ENCODE peak calls at places on chromosome 21, in five cellular contexts. One of them, this sample, is unnamed.
A peak's percentile ranks its signal among the peaks of the same experiment; 100 is the strongest.

GRCh38 chr21:26067836-26068401 is 102.7 kb downstream of the APP start:
- DNase-seq in astrocyte of the spinal cord: no peak
- DNase-seq in tibial nerve: no peak
- DNase-seq in BJ: no peak
- DNase-seq in A549: no peak
- DNase-seq in this sample: no peak

GRCh38 chr21:45894107-45894810 is 87.3 kb upstream of the COL6A1 start:
- DNase-seq in astrocyte of the spinal cord: peak; percentile 73
- DNase-seq in tibial nerve: no peak
- DNase-seq in BJ: peak; percentile 26
- DNase-seq in A549: no peak
- DNase-seq in this sample: no peak

GRCh38 chr21:41722052-41723018 is 44.5 kb downstream of the RIPK4 start:
- DNase-seq in astrocyte of the spinal cord: no peak
- DNase-seq in tibial nerve: no peak
- DNase-seq in BJ: no peak
- DNase-seq in A549: no peak
- DNase-seq in this sample: no peak

GRCh38 chr21:31397515-31397926 is 53.5 kb upstream of the TIAM1 start:
- DNase-seq in astrocyte of the spinal cord: no peak
- DNase-seq in tibial nerve: no peak
- DNase-seq in BJ: no peak
- DNase-seq in A549: no peak
- DNase-seq in this sample: no peak

GRCh38 chr21:18178509-18178908 is 66.1 kb upstream of the CHODL start:
- DNase-seq in astrocyte of the spinal cord: no peak
- DNase-seq in tibial nerve: no peak
- DNase-seq in BJ: no peak
- DNase-seq in A549: no peak
- DNase-seq in this sample: no peak

GRCh38 chr21:37368536-37369279 is 2.1 kb downstream of the DYRK1A start:
- DNase-seq in astrocyte of the spinal cord: no peak
- DNase-seq in tibial nerve: no peak
- DNase-seq in BJ: no peak
- DNase-seq in A549: no peak
- DNase-seq in this sample: no peak

GRCh38 chr21:20023199-20023598 is 975.0 kb upstream of the NCAM2 start:
- DNase-seq in astrocyte of the spinal cord: no peak
- DNase-seq in tibial nerve: no peak
- DNase-seq in BJ: no peak
- DNase-seq in A549: no peak
- DNase-seq in this sample: no peak

GRCh38 chr21:23401278-23401677 is 2206.0 kb downstream of the MRPL39 start:
- DNase-seq in astrocyte of the spinal cord: no peak
- DNase-seq in tibial nerve: no peak
- DNase-seq in BJ: no peak
- DNase-seq in A549: peak; percentile 0
- DNase-seq in this sample: no peak

GRCh38 chr21:17688912-17689874 is 76.5 kb upstream of the BTG3 start:
- DNase-seq in astrocyte of the spinal cord: peak; percentile 63
- DNase-seq in tibial nerve: peak; percentile 27
- DNase-seq in BJ: peak; percentile 50
- DNase-seq in A549: peak; percentile 59
- DNase-seq in this sample: no peak

GRCh38 chr21:42317826-42318746 is 2.9 kb upstream of the TFF3 start:
- DNase-seq in astrocyte of the spinal cord: no peak
- DNase-seq in tibial nerve: no peak
- DNase-seq in BJ: no peak
- DNase-seq in A549: no peak
- DNase-seq in this sample: no peak

GRCh38 chr21:46108827-46109226 is 10.9 kb downstream of the COL6A2 start:
- DNase-seq in astrocyte of the spinal cord: no peak
- DNase-seq in tibial nerve: no peak
- DNase-seq in BJ: no peak
- DNase-seq in A549: no peak
- DNase-seq in this sample: no peak

GRCh38 chr21:42461185-42461520 is 34.9 kb downstream of the RSPH1 start:
- DNase-seq in astrocyte of the spinal cord: no peak
- DNase-seq in tibial nerve: no peak
- DNase-seq in BJ: no peak
- DNase-seq in A549: no peak
- DNase-seq in this sample: no peak

GRCh38 chr21:37986751-37987399 is 70.6 kb upstream of the KCNJ6 start:
- DNase-seq in astrocyte of the spinal cord: no peak
- DNase-seq in tibial nerve: no peak
- DNase-seq in BJ: no peak
- DNase-seq in A549: peak; percentile 17
- DNase-seq in this sample: no peak

GRCh38 chr21:16579538-16579937 is 849.8 kb downstream of the USP25 start:
- DNase-seq in astrocyte of the spinal cord: peak; percentile 78
- DNase-seq in tibial nerve: no peak
- DNase-seq in BJ: no peak
- DNase-seq in A549: no peak
- DNase-seq in this sample: no peak

GRCh38 chr21:46564391-46564790 is 40.5 kb downstream of the S100B start:
- DNase-seq in astrocyte of the spinal cord: no peak
- DNase-seq in tibial nerve: no peak
- DNase-seq in BJ: no peak
- DNase-seq in A549: no peak
- DNase-seq in this sample: no peak

GRCh38 chr21:25903599-25903998 is 168.8 kb downstream of the GABPA start:
- DNase-seq in astrocyte of the spinal cord: no peak
- DNase-seq in tibial nerve: no peak
- DNase-seq in BJ: no peak
- DNase-seq in A549: no peak
- DNase-seq in this sample: no peak

GRCh38 chr21:46180079-46180722 is 4.1 kb downstream of the SPATC1L start:
- DNase-seq in astrocyte of the spinal cord: no peak
- DNase-seq in tibial nerve: no peak
- DNase-seq in BJ: no peak
- DNase-seq in A549: no peak
- DNase-seq in this sample: no peak

GRCh38 chr21:24428539-24429186 is 1178.6 kb downstream of the MRPL39 start:
- DNase-seq in astrocyte of the spinal cord: no peak
- DNase-seq in tibial nerve: no peak
- DNase-seq in BJ: no peak
- DNase-seq in A549: no peak
- DNase-seq in this sample: no peak

GRCh38 chr21:14862794-14863720 is 201.7 kb downstream of the NRIP1 start:
- DNase-seq in astrocyte of the spinal cord: peak; percentile 46
- DNase-seq in tibial nerve: no peak
- DNase-seq in BJ: no peak
- DNase-seq in A549: no peak
- DNase-seq in this sample: no peak

GRCh38 chr21:26572668-26573381 is at the start of gene CYYR1:
- DNase-seq in astrocyte of the spinal cord: peak; percentile 53
- DNase-seq in tibial nerve: no peak
- DNase-seq in BJ: no peak
- DNase-seq in A549: no peak
- DNase-seq in this sample: no peak

GRCh38 chr21:27564684-27565280 is 597.9 kb upstream of the ADAMTS5 start:
- DNase-seq in astrocyte of the spinal cord: peak; percentile 68
- DNase-seq in tibial nerve: peak; percentile 53
- DNase-seq in BJ: no peak
- DNase-seq in A549: peak; percentile 16
- DNase-seq in this sample: peak; percentile 30

GRCh38 chr21:41367598-41368360 is 6.0 kb downstream of the MX2 start:
- DNase-seq in astrocyte of the spinal cord: no peak
- DNase-seq in tibial nerve: no peak
- DNase-seq in BJ: no peak
- DNase-seq in A549: no peak
- DNase-seq in this sample: no peak

GRCh38 chr21:31675960-31676359 is 16.5 kb downstream of the SOD1 start:
- DNase-seq in astrocyte of the spinal cord: no peak
- DNase-seq in tibial nerve: no peak
- DNase-seq in BJ: no peak
- DNase-seq in A549: no peak
- DNase-seq in this sample: no peak

DNA sequence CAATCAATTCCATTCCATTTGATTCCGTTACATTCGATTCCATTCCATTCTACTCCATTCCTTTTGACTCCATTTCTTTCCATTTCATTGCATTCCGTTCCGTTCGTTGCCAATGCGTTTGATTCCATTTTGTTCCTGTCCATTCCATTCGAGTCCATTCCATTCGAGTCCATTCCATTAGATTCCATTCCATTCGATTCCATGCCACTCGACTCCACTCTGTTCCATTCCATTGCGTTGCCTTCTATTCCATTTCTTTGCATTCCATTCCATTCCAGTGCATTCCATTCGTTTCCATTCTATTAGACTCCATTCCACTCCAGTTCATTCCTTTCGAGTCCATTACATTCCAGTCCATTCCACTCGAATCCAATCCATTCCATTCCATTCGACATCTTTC is 2587.5 kb upstream of the TPTE start:
- DNase-seq in astrocyte of the spinal cord: no peak
- DNase-seq in tibial nerve: no peak
- DNase-seq in BJ: no peak
- DNase-seq in A549: no peak
- DNase-seq in this sample: no peak
- H3K4me3 ChIP-seq in astrocyte of the spinal cord: no peak overlapping the region
- H3K4me3 ChIP-seq in tibial nerve: no peak overlapping the region
- H3K4me3 ChIP-seq in BJ: no peak overlapping the region
- H3K4me3 ChIP-seq in A549: no peak overlapping the region
- H3K4me3 ChIP-seq in this sample: no peak overlapping the region

GRCh38 chr21:43918385-43918947 is 53.4 kb downstream of the AGPAT3 start:
- DNase-seq in astrocyte of the spinal cord: no peak
- DNase-seq in tibial nerve: no peak
- DNase-seq in BJ: no peak
- DNase-seq in A549: no peak
- DNase-seq in this sample: no peak

GRCh38 chr21:43919283-43919682 is 54.3 kb downstream of the AGPAT3 start:
- DNase-seq in astrocyte of the spinal cord: no peak
- DNase-seq in tibial nerve: no peak
- DNase-seq in BJ: no peak
- DNase-seq in A549: no peak
- DNase-seq in this sample: no peak

GRCh38 chr21:43916076-43916475 is 51.1 kb downstream of the AGPAT3 start:
- DNase-seq in astrocyte of the spinal cord: no peak
- DNase-seq in tibial nerve: no peak
- DNase-seq in BJ: no peak
- DNase-seq in A549: no peak
- DNase-seq in this sample: peak; percentile 6

GRCh38 chr21:43916691-43917514 is 51.9 kb downstream of the AGPAT3 start:
- DNase-seq in astrocyte of the spinal cord: no peak
- DNase-seq in tibial nerve: no peak
- DNase-seq in BJ: no peak
- DNase-seq in A549: no peak
- DNase-seq in this sample: no peak

GRCh38 chr21:43917515-43918384 is 52.7 kb downstream of the AGPAT3 start:
- DNase-seq in astrocyte of the spinal cord: no peak
- DNase-seq in tibial nerve: no peak
- DNase-seq in BJ: no peak
- DNase-seq in A549: no peak
- DNase-seq in this sample: no peak
- TF ChIP-seq CTCF in astrocyte of the spinal cord: no peak
- TF ChIP-seq CTCF in tibial nerve: no peak
- TF ChIP-seq CTCF in BJ: no peak
- TF ChIP-seq CTCF in A549: no peak
- TF ChIP-seq CTCF in this sample: no peak

DNA sequence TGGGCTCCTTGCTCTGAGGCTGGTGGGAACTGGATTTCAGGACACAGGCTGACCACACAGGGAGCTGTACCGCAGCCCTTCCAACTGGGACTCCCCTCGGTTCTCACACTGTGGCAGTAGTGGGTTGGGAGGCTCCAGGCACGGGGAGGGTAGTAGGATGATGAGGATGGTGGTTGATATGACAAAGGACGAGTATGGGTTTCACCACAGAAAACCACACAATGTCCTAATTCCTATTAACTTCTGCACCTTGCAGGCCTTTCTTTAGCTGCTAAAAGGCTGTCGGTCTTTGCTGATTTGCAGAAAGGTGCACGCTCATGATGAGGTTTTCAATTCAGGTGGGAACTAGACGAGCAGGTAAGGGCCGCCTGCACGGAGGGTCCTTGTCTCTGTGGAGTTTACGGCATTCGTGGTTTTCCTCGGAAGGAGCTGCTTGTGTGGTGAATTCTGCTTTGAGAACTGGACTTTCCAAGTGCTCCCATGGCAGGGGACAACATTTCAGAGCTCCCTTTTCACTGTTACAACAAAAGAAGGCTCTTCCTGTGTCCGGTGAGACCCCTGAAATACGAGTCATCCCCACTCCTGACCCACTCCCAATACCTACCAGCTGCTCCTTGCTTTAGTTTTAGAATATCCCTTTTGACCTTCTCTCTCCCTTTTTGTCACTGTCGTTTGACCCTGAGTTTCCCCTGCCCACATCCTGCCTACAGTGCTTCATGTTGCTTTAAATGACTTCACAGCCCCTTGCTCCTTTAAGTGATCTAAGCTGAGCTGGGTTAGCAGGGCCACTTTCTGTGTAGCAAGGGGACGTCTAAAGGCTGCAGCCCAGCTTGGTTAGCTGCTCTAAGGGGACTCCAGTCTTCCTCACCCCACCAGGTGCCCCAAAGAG is 125.1 kb downstream of the MRPS6 start:
- DNase-seq in astrocyte of the spinal cord: no peak
- DNase-seq in tibial nerve: no peak
- DNase-seq in BJ: no peak
- DNase-seq in A549: no peak
- DNase-seq in this sample: no peak
- H3K4me3 ChIP-seq in astrocyte of the spinal cord: no peak overlapping the region
- H3K4me3 ChIP-seq in tibial nerve: no peak overlapping the region
- H3K4me3 ChIP-seq in BJ: no peak overlapping the region
- H3K4me3 ChIP-seq in A549: no peak overlapping the region
- H3K4me3 ChIP-seq in this sample: no peak overlapping the region

GRCh38 chr21:39580744-39581143 is 32.0 kb upstream of the B3GALT5 start:
- DNase-seq in astrocyte of the spinal cord: no peak
- DNase-seq in tibial nerve: no peak
- DNase-seq in BJ: no peak
- DNase-seq in A549: no peak
- DNase-seq in this sample: no peak

GRCh38 chr21:39576518-39577128 is 36.1 kb upstream of the B3GALT5 start:
- DNase-seq in astrocyte of the spinal cord: no peak
- DNase-seq in tibial nerve: no peak
- DNase-seq in BJ: no peak
- DNase-seq in A549: no peak
- DNase-seq in this sample: no peak

GRCh38 chr21:39579734-39580332 is 32.9 kb upstream of the B3GALT5 start:
- DNase-seq in astrocyte of the spinal cord: no peak
- DNase-seq in tibial nerve: no peak
- DNase-seq in BJ: no peak
- DNase-seq in A549: no peak
- DNase-seq in this sample: no peak

GRCh38 chr21:39582749-39583148 is 30.0 kb upstream of the B3GALT5 start:
- DNase-seq in astrocyte of the spinal cord: no peak
- DNase-seq in tibial nerve: no peak
- DNase-seq in BJ: no peak
- DNase-seq in A549: no peak
- DNase-seq in this sample: no peak

DNA sequence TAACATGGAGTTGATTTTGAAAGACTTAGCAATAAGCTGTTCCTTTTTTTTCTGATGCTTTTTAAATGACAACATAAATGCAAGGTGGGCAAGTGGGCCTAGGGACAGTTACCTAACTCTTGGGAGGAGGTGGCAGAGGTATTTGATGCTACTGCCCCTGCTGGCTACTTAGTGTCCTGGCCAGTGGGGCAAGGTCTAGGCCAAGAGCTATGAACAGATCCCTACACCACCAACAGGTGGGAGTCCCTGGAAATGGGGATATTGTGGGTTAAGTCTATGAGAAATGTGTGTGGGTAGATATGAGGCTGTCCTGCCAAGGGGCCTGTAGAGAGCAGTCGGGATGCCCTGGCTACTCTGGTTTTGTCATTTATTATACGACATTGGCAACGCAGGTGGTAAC is 31.3 kb upstream of the B3GALT5 start:
- DNase-seq in astrocyte of the spinal cord: no peak
- DNase-seq in tibial nerve: no peak
- DNase-seq in BJ: no peak
- DNase-seq in A549: peak; percentile 1
- DNase-seq in this sample: no peak
- TF ChIP-seq CTCF in astrocyte of the spinal cord: no peak
- TF ChIP-seq CTCF in tibial nerve: no peak
- TF ChIP-seq CTCF in BJ: no peak
- TF ChIP-seq CTCF in A549: no peak
- TF ChIP-seq CTCF in this sample: no peak